ENCODE peak calls at places on chromosomes 4 and X, in ten cellular contexts. J, V, H, M, P, S, C, O, U and X are unnamed samples.

GRCh38 chr4:10664408-10664807 is 20.2 kb downstream of the CLNK start:
- DNase-seq in J (peak), V (no peak), H (no peak), M (peak), P (no peak), S (no peak), C (peak), O (no peak), U (no peak), X (no peak)

GRCh38 chr4:1003271-1004070 is 8.0 kb upstream of the FGFRL1 start:
- DNase-seq in J (no peak), V (no peak), H (no peak), M (no peak), P (no peak), S (peak), C (no peak), O (no peak), U (no peak), X (no peak)

GRCh38 chr4:147740176-147740575 is 8.3 kb downstream of the ARHGAP10 start:
- DNase-seq in J (no peak), V (no peak), H (no peak), M (no peak), P (no peak), S (no peak), C (no peak), O (no peak), U (no peak), X (no peak)

GRCh38 chr4:80336582-80336981 is 1.1 kb downstream of the CFAP299 start:
- DNase-seq in J (peak), V (no peak), H (no peak), M (peak), P (no peak), S (peak), C (peak), O (no peak), U (peak), X (no peak)

GRCh38 chr4:90357117-90357710 is 230.0 kb downstream of the CCSER1 start:
- DNase-seq in J (peak), V (peak), H (no peak), M (peak), P (no peak), S (peak), C (peak), O (no peak), U (no peak), X (no peak)

GRCh38 chr4:137083571-137083970 is 448.7 kb downstream of the PCDH18 start:
- DNase-seq in J (no peak), V (no peak), H (no peak), M (no peak), P (no peak), S (no peak), C (peak), O (no peak), U (no peak), X (no peak)

GRCh38 chr4:128737098-128737513 is 72.4 kb upstream of the JADE1 start:
- DNase-seq in J (no peak), V (no peak), H (no peak), M (no peak), P (no peak), S (peak), C (peak), O (no peak), U (no peak), X (no peak)

GRCh38 chrX:150525061-150525919 is 43.1 kb upstream of the MTM1 start:
- DNase-seq in J (no peak), V (no peak), H (no peak), M (no peak), P (no peak), S (no peak), C (no peak), O (peak), U (no peak), X (peak)

GRCh38 chr4:10343656-10344055 is 113.6 kb downstream of the ZNF518B start:
- DNase-seq in J (no peak), V (no peak), H (no peak), M (no peak), P (no peak), S (no peak), C (no peak), O (no peak), U (no peak), X (no peak)

DNA sequence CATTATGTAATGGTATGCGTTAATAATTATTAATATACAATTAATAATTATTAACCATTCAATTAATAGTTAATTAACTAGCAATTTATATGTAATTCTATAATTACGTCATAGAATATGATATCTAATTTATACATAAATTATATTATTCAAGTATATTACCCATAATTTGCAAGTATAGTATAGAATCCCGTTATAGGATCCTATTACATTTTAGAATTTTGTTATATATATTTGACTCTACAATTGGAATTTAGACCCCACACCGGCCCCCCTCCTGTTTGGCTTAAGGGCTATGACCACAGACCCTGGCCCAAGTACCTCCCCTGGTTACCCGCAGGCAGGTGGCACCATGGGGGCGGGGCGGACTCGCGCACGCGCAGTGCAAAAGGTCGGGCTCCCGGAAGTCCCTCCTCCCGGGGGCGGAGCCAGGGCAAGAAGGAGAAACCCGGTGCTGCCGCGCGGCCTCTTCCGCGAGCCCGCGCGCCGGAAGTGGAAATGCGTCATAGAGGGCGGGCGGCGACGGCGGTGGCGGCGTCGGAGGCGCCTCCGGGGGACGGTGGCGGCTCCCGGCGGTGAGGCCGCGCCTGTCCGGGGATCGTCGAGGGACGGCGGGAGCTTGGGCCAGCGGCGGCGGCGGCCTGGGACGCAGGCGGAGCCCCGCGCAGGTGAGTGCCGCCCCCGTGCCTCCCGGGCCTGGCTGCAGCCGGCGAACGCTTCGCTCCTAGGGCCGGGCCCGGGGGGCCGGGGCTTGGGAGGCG is at the start of gene AKAP17A:
- DNase-seq in J (peak), V (peak), H (peak), M (peak), P (peak), S (peak), C (peak), O (peak), U (peak), X (peak)
- TF ChIP-seq CTCF in J (no peak), V (no peak), H (peak), M (no peak), P (peak), S (no peak), C (no peak), O (no peak), U (no peak), X (no peak)

GRCh38 chrX:47704736-47705135 is 45.8 kb upstream of the UXT start:
- DNase-seq in J (no peak), V (no peak), H (no peak), M (no peak), P (no peak), S (no peak), C (no peak), O (no peak), U (no peak), X (no peak)
- TF ChIP-seq CTCF in J (no peak), V (no peak), H (no peak), M (no peak), P (no peak), S (no peak), C (no peak), O (no peak), U (no peak), X (no peak)

GRCh38 chr4:176565044-176565443 is 227.7 kb downstream of the VEGFC start:
- DNase-seq in J (no peak), V (no peak), H (no peak), M (no peak), P (no peak), S (no peak), C (no peak), O (no peak), U (no peak), X (no peak)

GRCh38 chr4:176566769-176567168 is 226.0 kb downstream of the VEGFC start:
- DNase-seq in J (no peak), V (no peak), H (no peak), M (peak), P (no peak), S (no peak), C (peak), O (no peak), U (no peak), X (no peak)

GRCh38 chr4:176561368-176561767 is 231.4 kb downstream of the VEGFC start:
- DNase-seq in J (no peak), V (no peak), H (no peak), M (no peak), P (no peak), S (no peak), C (no peak), O (no peak), U (no peak), X (no peak)

GRCh38 chr4:176569301-176569700 is 223.4 kb downstream of the VEGFC start:
- DNase-seq in J (peak), V (no peak), H (no peak), M (peak), P (no peak), S (no peak), C (peak), O (no peak), U (no peak), X (no peak)

DNA sequence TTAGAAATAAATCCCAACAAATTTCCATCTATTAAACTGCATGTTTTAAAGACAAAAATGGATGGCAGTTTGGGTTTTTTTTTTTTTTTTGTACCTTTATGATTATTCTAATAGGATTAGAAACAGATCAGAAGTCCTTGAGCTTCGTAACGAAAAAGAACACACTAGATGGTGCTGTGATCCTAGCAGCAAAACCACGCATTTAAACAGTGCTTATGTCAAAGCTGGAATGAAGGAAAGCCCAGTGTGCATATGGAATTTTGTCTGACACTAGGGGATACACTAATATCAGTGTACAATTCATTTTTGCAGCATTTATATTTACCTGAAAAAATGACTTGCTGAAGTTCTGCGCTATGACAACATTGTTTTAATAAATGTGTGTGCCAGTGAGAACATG is 229.1 kb downstream of the VEGFC start:
- DNase-seq in J (peak), V (peak), H (no peak), M (peak), P (no peak), S (no peak), C (peak), O (no peak), U (no peak), X (no peak)
- TF ChIP-seq CTCF in J (peak), V (peak), H (peak), M (peak), P (no peak), S (peak), C (peak), O (peak), U (no peak), X (no peak)

GRCh38 chr4:178296669-178297068 is 854.4 kb upstream of the AGA start:
- DNase-seq in J (peak), V (no peak), H (no peak), M (peak), P (no peak), S (no peak), C (no peak), O (no peak), U (no peak), X (no peak)
- TF ChIP-seq CTCF in J (no peak), V (no peak), H (no peak), M (peak), P (no peak), S (peak), C (no peak), O (no peak), U (no peak), X (no peak)

DNA sequence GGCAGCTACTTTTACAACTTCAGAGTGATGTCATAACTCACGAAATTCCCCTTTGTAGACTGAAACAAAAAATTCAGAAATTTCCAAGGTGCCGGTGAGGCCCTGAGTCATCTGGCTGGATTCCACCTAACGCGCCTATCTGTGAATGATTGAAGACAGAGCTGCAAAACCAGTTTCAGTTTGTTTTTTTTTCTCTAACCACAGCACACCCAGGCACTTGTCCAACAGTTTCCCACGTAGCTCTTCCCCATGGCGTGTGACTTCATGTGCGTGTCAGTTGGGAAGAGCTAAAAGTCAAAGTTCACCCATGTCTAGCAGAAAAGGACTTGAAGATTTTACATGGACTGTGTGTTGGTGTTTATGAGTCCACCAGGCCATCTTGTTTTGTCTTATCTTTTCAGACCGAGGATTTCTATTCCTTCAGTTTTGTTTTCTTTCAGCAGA is 16.3 kb downstream of the TCEANC start:
- DNase-seq in J (peak), V (peak), H (peak), M (peak), P (peak), S (no peak), C (peak), O (no peak), U (no peak), X (no peak)
- TF ChIP-seq CTCF in J (no peak), V (no peak), H (no peak), M (no peak), P (no peak), S (no peak), C (no peak), O (no peak), U (no peak), X (no peak)

DNA sequence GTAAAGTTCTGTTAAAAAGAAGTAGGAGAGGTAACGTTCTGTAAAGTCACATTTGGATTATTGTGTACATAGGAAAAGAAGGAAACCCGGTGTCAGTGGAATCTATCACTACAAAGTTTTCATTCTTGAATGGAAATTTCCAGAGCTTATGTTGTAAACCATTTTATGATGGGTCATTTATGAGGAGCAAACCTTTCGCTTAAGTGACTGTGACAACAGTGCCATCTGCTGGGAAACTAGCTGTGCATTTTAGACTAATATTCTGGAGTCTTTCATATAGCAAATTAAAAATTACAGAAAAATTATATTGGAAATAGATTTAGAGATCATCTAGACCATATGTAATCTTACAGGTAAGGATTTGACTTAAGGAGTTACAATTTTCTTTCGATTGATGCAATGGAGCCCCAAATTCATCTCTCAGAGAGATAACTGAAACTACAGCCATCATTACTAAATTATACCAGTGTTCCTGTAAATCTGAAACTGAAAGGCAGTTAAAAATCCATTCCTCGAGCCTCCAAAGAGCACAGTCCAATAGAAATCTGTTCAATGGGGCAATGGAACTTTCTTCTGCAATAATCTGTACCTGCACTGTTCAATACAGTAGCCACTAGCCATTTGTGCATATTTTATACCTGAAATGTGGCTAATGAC is 26.9 kb downstream of the ASB9 start:
- DNase-seq in J (peak), V (peak), H (no peak), M (peak), P (no peak), S (peak), C (peak), O (no peak), U (peak), X (peak)
- TF ChIP-seq CTCF in J (peak), V (peak), H (peak), M (peak), P (peak), S (peak), C (peak), O (peak), U (no peak), X (no peak)

GRCh38 chr4:30716158-30716557 is 4.0 kb upstream of the PCDH7 start:
- DNase-seq in J (peak), V (peak), H (no peak), M (peak), P (no peak), S (peak), C (peak), O (no peak), U (no peak), X (no peak)

GRCh38 chr4:30718889-30719252 is 1.3 kb upstream of the PCDH7 start:
- DNase-seq in J (peak), V (peak), H (no peak), M (peak), P (no peak), S (peak), C (peak), O (no peak), U (peak), X (no peak)

GRCh38 chr4:30716671-30717207 is 3.4 kb upstream of the PCDH7 start:
- DNase-seq in J (peak), V (no peak), H (no peak), M (peak), P (no peak), S (peak), C (peak), O (no peak), U (peak), X (peak)

GRCh38 chr4:30718021-30718888 is 1.9 kb upstream of the PCDH7 start:
- DNase-seq in J (peak), V (peak), H (peak), M (peak), P (no peak), S (peak), C (peak), O (peak), U (peak), X (peak)

DNA sequence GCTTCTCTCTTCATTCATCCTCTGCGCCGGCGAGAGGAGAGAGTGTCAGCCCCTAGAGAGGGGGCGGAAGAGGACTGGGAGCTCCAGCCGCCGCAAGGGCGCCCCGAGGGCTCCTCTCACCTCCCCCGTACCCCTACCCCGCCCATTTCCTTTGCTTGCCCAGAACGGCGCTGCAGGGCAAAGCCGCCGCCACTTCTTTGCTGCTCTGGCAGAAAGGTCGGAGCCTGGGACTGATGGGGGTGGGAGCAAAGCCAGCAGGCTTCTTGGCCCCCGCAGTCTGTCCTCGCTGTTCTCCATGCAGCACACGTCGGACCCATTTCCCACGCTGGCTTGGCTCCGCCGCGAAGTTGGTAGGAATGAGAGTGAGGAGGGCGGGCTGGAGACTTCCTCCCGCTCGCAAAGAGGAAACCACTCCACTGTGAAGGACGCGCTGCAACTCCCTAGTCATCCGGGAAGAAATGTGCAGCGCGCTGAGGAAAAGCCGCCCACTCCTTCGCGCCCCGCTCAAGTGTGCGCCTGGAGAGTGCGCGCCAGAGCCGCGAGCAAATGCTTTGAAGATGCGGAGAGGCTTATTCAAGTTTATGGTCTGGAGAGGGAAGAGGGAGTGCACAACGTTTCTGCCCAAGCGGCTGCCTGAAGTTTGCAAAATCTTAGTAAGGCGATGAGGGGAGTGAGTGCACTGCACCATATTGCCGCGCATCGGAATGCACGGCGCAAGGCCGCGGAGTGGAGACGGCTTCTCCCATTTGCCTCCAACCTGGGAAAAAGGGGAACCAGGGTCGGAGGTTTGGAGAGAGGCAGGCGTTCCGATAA is 2.8 kb upstream of the PCDH7 start:
- DNase-seq in J (peak), V (peak), H (peak), M (peak), P (peak), S (peak), C (peak), O (peak), U (peak), X (peak)
- TF ChIP-seq CTCF in J (no peak), V (no peak), H (no peak), M (no peak), P (no peak), S (peak), C (no peak), O (no peak), U (no peak), X (no peak)

DNA sequence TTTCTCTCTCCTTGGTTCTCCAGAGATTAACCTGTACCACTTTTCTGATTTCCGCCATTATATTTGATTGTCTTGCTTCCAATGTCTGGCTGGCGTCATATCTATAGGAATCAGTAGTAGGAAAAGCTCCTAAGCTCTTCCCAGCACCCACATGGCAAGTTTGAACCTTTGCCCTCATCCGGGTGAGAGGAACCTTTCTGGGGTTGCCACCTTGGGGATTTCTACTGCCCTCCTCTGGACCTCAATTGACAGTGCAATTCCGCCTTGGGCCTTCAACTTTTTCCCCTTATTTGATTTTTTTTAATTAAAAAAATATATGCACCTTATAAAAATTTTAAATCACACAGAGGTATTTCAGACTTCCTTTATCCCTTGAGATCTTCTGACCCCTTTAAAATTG is 2.0 kb upstream of the CXorf66 start:
- DNase-seq in J (peak), V (peak), H (no peak), M (peak), P (no peak), S (peak), C (peak), O (no peak), U (no peak), X (no peak)
- TF ChIP-seq CTCF in J (no peak), V (peak), H (no peak), M (peak), P (peak), S (peak), C (peak), O (no peak), U (peak), X (no peak)